ENCODE peak calls at places on chromosome 1, in four cellular contexts. One of them, this sample, is unnamed.

GRCh38 chr1:112808861-112809684 is 93.9 kb upstream of the PPM1J start:
- DNase-seq in H9: peak
- DNase-seq in IMR-90: peak
- DNase-seq in H1: no peak
- DNase-seq in this sample: peak

GRCh38 chr1:51310871-51311613 is 19.3 kb downstream of the TTC39A start:
- DNase-seq in H9: no peak
- DNase-seq in IMR-90: no peak
- DNase-seq in H1: no peak
- DNase-seq in this sample: peak

GRCh38 chr1:158978730-158979129 is 31.0 kb upstream of the IFI16 start:
- DNase-seq in H9: no peak
- DNase-seq in IMR-90: no peak
- DNase-seq in H1: no peak
- DNase-seq in this sample: no peak

GRCh38 chr1:209674957-209675566 is at the start of gene G0S2:
- DNase-seq in H9: peak
- DNase-seq in IMR-90: peak
- DNase-seq in H1: no peak
- DNase-seq in this sample: peak

GRCh38 chr1:13952985-13953384 is 253.0 kb downstream of the PRDM2 start:
- DNase-seq in H9: no peak
- DNase-seq in IMR-90: no peak
- DNase-seq in H1: no peak
- DNase-seq in this sample: peak

GRCh38 chr1:20250346-20250989 is 40.2 kb upstream of the VWA5B1 start:
- DNase-seq in H9: no peak
- DNase-seq in IMR-90: peak
- DNase-seq in H1: no peak
- DNase-seq in this sample: no peak

GRCh38 chr1:63799810-63800209 is 26.0 kb downstream of the ROR1 start:
- DNase-seq in H9: no peak
- DNase-seq in IMR-90: peak
- DNase-seq in H1: no peak
- DNase-seq in this sample: no peak

GRCh38 chr1:243890576-243890975 is 40.5 kb upstream of the AKT3 start:
- DNase-seq in H9: no peak
- DNase-seq in IMR-90: peak
- DNase-seq in H1: no peak
- DNase-seq in this sample: peak

GRCh38 chr1:216750031-216750627 is 26.9 kb upstream of the ESRRG start:
- DNase-seq in H9: peak
- DNase-seq in IMR-90: peak
- DNase-seq in H1: peak
- DNase-seq in this sample: peak

GRCh38 chr1:113780363-113781146 is 21.3 kb upstream of the PHTF1 start:
- DNase-seq in H9: no peak
- DNase-seq in IMR-90: peak
- DNase-seq in H1: no peak
- DNase-seq in this sample: no peak

GRCh38 chr1:18188820-18189517 is 81.4 kb downstream of the IGSF21 start:
- DNase-seq in H9: no peak
- DNase-seq in IMR-90: no peak
- DNase-seq in H1: no peak
- DNase-seq in this sample: no peak

GRCh38 chr1:39898648-39899603 is 2.8 kb downstream of the MYCL start:
- DNase-seq in H9: peak
- DNase-seq in IMR-90: peak
- DNase-seq in H1: no peak
- DNase-seq in this sample: peak

GRCh38 chr1:54310439-54311328 is 95.5 kb downstream of the SSBP3 start:
- DNase-seq in H9: peak
- DNase-seq in IMR-90: peak
- DNase-seq in H1: no peak
- DNase-seq in this sample: peak

GRCh38 chr1:38690790-38691189 is 168.8 kb downstream of the RRAGC start:
- DNase-seq in H9: no peak
- DNase-seq in IMR-90: peak
- DNase-seq in H1: no peak
- DNase-seq in this sample: no peak

GRCh38 chr1:27575861-27576331 is 28.0 kb downstream of the AHDC1 start:
- DNase-seq in H9: peak
- DNase-seq in IMR-90: no peak
- DNase-seq in H1: no peak
- DNase-seq in this sample: peak

GRCh38 chr1:201537028-201537427 is 1.9 kb upstream of the NAV1 start:
- DNase-seq in H9: no peak
- DNase-seq in IMR-90: no peak
- DNase-seq in H1: no peak
- DNase-seq in this sample: no peak

DNA sequence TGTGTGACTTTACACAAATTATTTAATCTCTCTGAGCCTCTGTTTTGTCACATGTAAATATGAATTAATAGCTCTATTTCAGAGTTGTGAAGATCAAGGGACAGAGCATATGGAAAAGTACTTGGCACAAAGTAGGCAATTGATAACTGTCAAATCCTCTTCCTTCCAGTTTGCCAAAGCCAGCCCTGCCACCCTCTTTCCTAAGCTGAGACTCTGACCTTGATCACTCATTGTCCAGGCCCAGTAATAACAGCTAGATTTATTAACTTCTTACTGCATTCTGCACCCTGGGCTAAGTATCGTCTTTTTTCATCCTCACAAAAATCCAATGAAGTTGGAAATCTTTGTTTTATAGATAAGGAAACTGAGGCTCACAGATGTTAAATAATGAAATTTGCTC is 70.8 kb upstream of the ATP1A1 start:
- DNase-seq in H9: no peak
- DNase-seq in IMR-90: no peak
- DNase-seq in H1: no peak
- DNase-seq in this sample: no peak
- H3K56ac ChIP-seq in H9: no peak
- H3K56ac ChIP-seq in IMR-90: no peak
- H3K56ac ChIP-seq in H1: no peak
- H3K56ac ChIP-seq in this sample: no peak

GRCh38 chr1:184388671-184389292 is 2.0 kb downstream of the C1orf21 start:
- DNase-seq in H9: no peak
- DNase-seq in IMR-90: no peak
- DNase-seq in H1: no peak
- DNase-seq in this sample: no peak

GRCh38 chr1:184386271-184387068 is at the start of gene C1orf21:
- DNase-seq in H9: peak
- DNase-seq in IMR-90: peak
- DNase-seq in H1: peak
- DNase-seq in this sample: peak

GRCh38 chr1:184387871-184388670 is 1.2 kb downstream of the C1orf21 start:
- DNase-seq in H9: no peak
- DNase-seq in IMR-90: peak
- DNase-seq in H1: no peak
- DNase-seq in this sample: peak

GRCh38 chr1:184385863-184386262 is 966 bp upstream of the C1orf21 start:
- DNase-seq in H9: no peak
- DNase-seq in IMR-90: no peak
- DNase-seq in H1: no peak
- DNase-seq in this sample: no peak

DNA sequence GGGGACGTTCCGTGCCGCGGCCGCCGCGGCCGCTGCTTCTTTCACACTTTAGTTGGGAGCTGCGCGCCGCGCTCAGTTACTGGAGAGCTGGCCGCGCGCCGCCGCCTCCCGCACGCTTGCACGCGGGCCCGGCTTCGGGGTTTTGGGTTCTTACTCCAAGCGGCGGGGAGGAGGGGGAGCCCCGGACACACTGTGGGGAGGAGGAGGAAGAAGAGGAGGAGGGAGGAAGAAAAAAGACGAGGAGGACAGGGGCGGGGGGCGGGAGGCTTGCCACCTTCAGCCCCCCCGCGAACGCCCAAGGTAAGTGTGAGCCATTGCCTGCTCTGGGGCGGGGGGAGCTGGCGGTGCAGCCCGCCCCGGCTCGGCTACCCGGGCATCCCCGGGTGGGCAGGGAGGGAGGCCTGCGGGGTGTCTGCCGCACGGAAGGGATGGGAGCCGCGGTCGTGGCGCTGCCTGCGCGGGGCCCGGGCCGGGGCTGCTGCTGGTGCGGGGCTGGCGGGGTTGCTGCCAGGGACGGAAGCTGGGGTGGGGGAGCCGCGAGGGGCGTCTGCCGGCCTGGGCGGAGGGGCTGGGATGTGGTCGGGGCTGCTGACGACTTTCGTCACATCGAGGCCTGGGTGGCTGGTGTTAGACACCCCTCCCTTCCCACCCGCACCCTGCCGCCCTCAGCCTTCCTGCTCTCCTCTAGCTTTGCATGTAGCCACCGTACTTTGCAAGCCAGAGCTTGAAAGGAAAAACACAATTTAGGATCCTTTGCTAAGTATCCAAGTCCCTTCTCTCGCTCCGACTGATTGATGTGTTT is 441 bp downstream of the C1orf21 start:
- DNase-seq in H9: peak
- DNase-seq in IMR-90: peak
- DNase-seq in H1: no peak
- DNase-seq in this sample: peak
- H3K18ac ChIP-seq in H9: no peak
- H3K18ac ChIP-seq in IMR-90: no peak
- H3K18ac ChIP-seq in H1: peak
- H3K18ac ChIP-seq in this sample: peak

GRCh38 chr1:213571419-213571818 is 416.4 kb upstream of the PROX1 start:
- DNase-seq in H9: no peak
- DNase-seq in IMR-90: no peak
- DNase-seq in H1: no peak
- DNase-seq in this sample: no peak
- H3K56ac ChIP-seq in H9: no peak
- H3K56ac ChIP-seq in IMR-90: no peak
- H3K56ac ChIP-seq in H1: no peak
- H3K56ac ChIP-seq in this sample: no peak

DNA sequence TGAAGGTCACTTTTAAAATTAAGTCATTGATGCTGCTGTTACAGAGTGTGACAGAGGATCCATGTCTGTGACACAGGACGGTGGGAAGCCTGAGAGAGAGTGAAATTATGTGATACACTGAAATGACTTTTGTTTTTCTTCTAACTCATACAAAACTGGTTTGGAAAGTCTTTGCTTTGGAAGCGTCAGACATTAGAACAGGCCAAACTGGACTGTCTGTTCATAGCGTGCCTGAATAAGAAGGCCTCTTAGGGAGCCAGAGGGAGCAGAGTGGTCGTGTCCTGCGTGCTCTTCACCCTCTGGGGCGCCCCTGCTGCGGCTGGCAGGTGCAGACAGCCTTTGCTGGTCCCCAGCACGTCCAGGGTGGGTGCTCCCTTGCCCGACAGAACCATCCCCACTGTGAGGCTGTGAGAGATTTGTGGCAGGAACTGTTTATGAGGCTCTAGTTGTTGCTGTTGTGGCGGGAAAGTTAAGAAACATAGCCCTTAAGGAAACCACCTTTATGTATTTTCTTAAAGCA is 19.7 kb upstream of the PGD start:
- DNase-seq in H9: no peak
- DNase-seq in IMR-90: no peak
- DNase-seq in H1: no peak
- DNase-seq in this sample: no peak
- H3K18ac ChIP-seq in H9: no peak
- H3K18ac ChIP-seq in IMR-90: no peak
- H3K18ac ChIP-seq in H1: no peak
- H3K18ac ChIP-seq in this sample: no peak

GRCh38 chr1:115501476-115501875 is 140.3 kb upstream of the VANGL1 start:
- DNase-seq in H9: no peak
- DNase-seq in IMR-90: peak
- DNase-seq in H1: no peak
- DNase-seq in this sample: no peak

GRCh38 chr1:115507916-115508315 is 133.9 kb upstream of the VANGL1 start:
- DNase-seq in H9: no peak
- DNase-seq in IMR-90: no peak
- DNase-seq in H1: no peak
- DNase-seq in this sample: no peak

GRCh38 chr1:115507256-115507589 is 134.5 kb upstream of the VANGL1 start:
- DNase-seq in H9: peak
- DNase-seq in IMR-90: peak
- DNase-seq in H1: peak
- DNase-seq in this sample: peak

GRCh38 chr1:115506523-115507255 is 135.1 kb upstream of the VANGL1 start:
- DNase-seq in H9: no peak
- DNase-seq in IMR-90: no peak
- DNase-seq in H1: no peak
- DNase-seq in this sample: peak

GRCh38 chr1:115505157-115505571 is 136.6 kb upstream of the VANGL1 start:
- DNase-seq in H9: no peak
- DNase-seq in IMR-90: peak
- DNase-seq in H1: no peak
- DNase-seq in this sample: no peak
- H3K56ac ChIP-seq in H9: no peak
- H3K56ac ChIP-seq in IMR-90: no peak
- H3K56ac ChIP-seq in H1: peak
- H3K56ac ChIP-seq in this sample: no peak

GRCh38 chr1:2503554-2504223 is 22.7 kb downstream of the PANK4 start:
- DNase-seq in H9: no peak
- DNase-seq in IMR-90: no peak
- DNase-seq in H1: no peak
- DNase-seq in this sample: no peak

GRCh38 chr1:2502661-2503553 is 23.5 kb downstream of the PANK4 start:
- DNase-seq in H9: no peak
- DNase-seq in IMR-90: no peak
- DNase-seq in H1: no peak
- DNase-seq in this sample: no peak

GRCh38 chr1:2501041-2501819 is 25.1 kb downstream of the PLCH2 start:
- DNase-seq in H9: no peak
- DNase-seq in IMR-90: no peak
- DNase-seq in H1: no peak
- DNase-seq in this sample: no peak

GRCh38 chr1:2501820-2502119 is 24.6 kb downstream of the PANK4 start:
- DNase-seq in H9: no peak
- DNase-seq in IMR-90: no peak
- DNase-seq in H1: no peak
- DNase-seq in this sample: no peak

DNA sequence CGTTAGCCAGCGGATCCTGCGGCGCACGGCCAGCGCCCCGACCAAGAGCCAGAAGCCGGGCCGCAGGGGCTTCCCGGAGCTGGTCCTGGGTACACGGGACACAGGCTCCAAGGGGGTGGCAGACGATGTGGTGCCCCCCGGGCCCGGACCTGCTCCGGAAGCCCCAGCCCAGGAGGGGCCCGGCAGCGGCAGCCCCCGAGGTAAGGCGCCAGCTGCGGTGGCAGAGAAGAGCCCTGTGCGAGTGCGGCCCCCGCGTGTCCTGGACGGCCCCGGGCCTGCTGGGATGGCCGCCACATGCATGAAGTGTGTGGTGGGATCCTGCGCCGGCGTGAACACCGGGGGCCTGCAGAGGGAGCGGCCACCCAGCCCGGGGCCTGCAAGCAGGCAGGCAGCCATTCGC is 24.2 kb downstream of the PANK4 start:
- DNase-seq in H9: no peak
- DNase-seq in IMR-90: no peak
- DNase-seq in H1: no peak
- DNase-seq in this sample: no peak
- H3K18ac ChIP-seq in H9: no peak
- H3K18ac ChIP-seq in IMR-90: no peak
- H3K18ac ChIP-seq in H1: no peak
- H3K18ac ChIP-seq in this sample: no peak